ENCODE peak calls at places on chromosomes 5 and 9, in nine cellular contexts. O, F, C, T, G, J, B, R and L are unnamed samples.
A peak's percentile ranks its signal among the peaks of the same experiment; 100 is the strongest.

GRCh38 chr9:90942555-90942954 is 140.9 kb downstream of the SYK start:
- DNase-seq in O (no peak), F (no peak), C (no peak), T (no peak), G (peak; percentile 65), J (peak; percentile 23), B (peak; percentile 34), R (no peak), L (no peak)

GRCh38 chr5:173888473-173889135 is 455 bp downstream of the CPEB4 start:
- DNase-seq in O (no peak), F (peak; percentile 85), C (no peak), T (no peak), G (no peak), J (no peak), B (no peak), R (no peak), L (no peak)

GRCh38 chr9:84754896-84755295 is 85.4 kb downstream of the NTRK2 start:
- DNase-seq in O (no peak), F (no peak), C (peak; percentile 20), T (no peak), G (no peak), J (no peak), B (no peak), R (no peak), L (no peak)

GRCh38 chr9:94082956-94083355 is 1.3 kb upstream of the PTPDC1 start:
- DNase-seq in O (no peak), F (no peak), C (no peak), T (no peak), G (no peak), J (no peak), B (no peak), R (no peak), L (no peak)

GRCh38 chr9:91807640-91808246 is 142.3 kb downstream of the ROR2 start:
- DNase-seq in O (no peak), F (peak; percentile 26), C (no peak), T (no peak), G (no peak), J (no peak), B (no peak), R (no peak), L (no peak)

GRCh38 chr5:138824924-138825863 is 49.9 kb downstream of the LRRTM2 start:
- DNase-seq in O (peak; percentile 29), F (no peak), C (peak; percentile 28), T (no peak), G (no peak), J (no peak), B (peak; percentile 32), R (no peak), L (no peak)

GRCh38 chr5:73311291-73312110 is 137.1 kb downstream of the FOXD1 start:
- DNase-seq in O (peak; percentile 74), F (peak; percentile 91), C (peak; percentile 90), T (no peak), G (no peak), J (no peak), B (peak; percentile 78), R (peak; percentile 92), L (peak; percentile 68)

GRCh38 chr5:114055318-114055788 is 306.5 kb upstream of the KCNN2 start:
- DNase-seq in O (peak; percentile 92), F (no peak), C (peak; percentile 27), T (no peak), G (peak; percentile 66), J (no peak), B (peak; percentile 14), R (peak; percentile 11), L (peak; percentile 18)

GRCh38 chr5:10511741-10512640 is 51.9 kb upstream of the ANKRD33B start:
- DNase-seq in O (no peak), F (no peak), C (no peak), T (no peak), G (no peak), J (no peak), B (no peak), R (no peak), L (no peak)

GRCh38 chr5:1516615-1517601 is 6.9 kb downstream of the LPCAT1 start:
- DNase-seq in O (no peak), F (peak; percentile 81), C (peak; percentile 29), T (peak; percentile 1), G (no peak), J (no peak), B (no peak), R (peak; percentile 18), L (no peak)

GRCh38 chr5:143679777-143680176 is 132.2 kb upstream of the HMHB1 start:
- DNase-seq in O (no peak), F (no peak), C (peak; percentile 63), T (no peak), G (no peak), J (no peak), B (peak; percentile 19), R (peak; percentile 44), L (no peak)

GRCh38 chr5:91339053-91339710 is 43.9 kb downstream of the ARRDC3 start:
- DNase-seq in O (no peak), F (no peak), C (no peak), T (no peak), G (no peak), J (no peak), B (no peak), R (no peak), L (no peak)

GRCh38 chr5:154962494-154962893 is 21.6 kb downstream of the MRPL22 start:
- DNase-seq in O (no peak), F (no peak), C (no peak), T (no peak), G (no peak), J (no peak), B (peak; percentile 15), R (no peak), L (no peak)

GRCh38 chr5:92328584-92329259 is 945.6 kb upstream of the ARRDC3 start:
- DNase-seq in O (no peak), F (no peak), C (no peak), T (no peak), G (no peak), J (no peak), B (no peak), R (peak; percentile 10), L (no peak)

GRCh38 chr9:5500441-5501235 is 9.7 kb upstream of the PDCD1LG2 start:
- DNase-seq in O (no peak), F (no peak), C (peak; percentile 78), T (no peak), G (peak; percentile 46), J (no peak), B (no peak), R (peak; percentile 55), L (no peak)

GRCh38 chr9:128419061-128419925 is 1.4 kb upstream of the CERCAM start:
- DNase-seq in O (peak; percentile 41), F (no peak), C (no peak), T (no peak), G (peak; percentile 32), J (peak; percentile 27), B (no peak), R (no peak), L (no peak)

GRCh38 chr5:150363185-150363584 is 5.7 kb downstream of the TCOF1 start:
- DNase-seq in O (no peak), F (no peak), C (no peak), T (no peak), G (no peak), J (no peak), B (no peak), R (no peak), L (no peak)

GRCh38 chr9:132531187-132531586 is 51.2 kb upstream of the BARHL1 start:
- DNase-seq in O (no peak), F (no peak), C (no peak), T (no peak), G (no peak), J (no peak), B (no peak), R (no peak), L (no peak)

GRCh38 chr9:136550439-136551085 is 4.7 kb upstream of the NOTCH1 start:
- DNase-seq in O (no peak), F (no peak), C (no peak), T (no peak), G (no peak), J (no peak), B (no peak), R (no peak), L (no peak)

GRCh38 chr5:72487151-72487550 is 20.1 kb downstream of the ZNF366 start:
- DNase-seq in O (no peak), F (no peak), C (no peak), T (no peak), G (no peak), J (no peak), B (no peak), R (no peak), L (no peak)

GRCh38 chr9:108746864-108747263 is 108.9 kb downstream of the ACTL7B start:
- DNase-seq in O (no peak), F (no peak), C (peak; percentile 23), T (no peak), G (no peak), J (no peak), B (no peak), R (no peak), L (no peak)

GRCh38 chr9:95250462-95251058 is 66.9 kb downstream of the FANCC start:
- DNase-seq in O (peak; percentile 42), F (no peak), C (no peak), T (no peak), G (peak; percentile 22), J (no peak), B (no peak), R (no peak), L (no peak)

GRCh38 chr9:122377241-122378164 is 6.7 kb downstream of the PTGS1 start:
- DNase-seq in O (no peak), F (peak; percentile 73), C (no peak), T (no peak), G (no peak), J (no peak), B (no peak), R (no peak), L (no peak)

GRCh38 chr9:114382951-114383865 is 4.6 kb downstream of the AKNA start:
- DNase-seq in O (no peak), F (peak; percentile 76), C (peak; percentile 31), T (peak; percentile 72), G (no peak), J (no peak), B (no peak), R (peak; percentile 41), L (no peak)

GRCh38 chr5:168689278-168689677 is 110.1 kb upstream of the PANK3 start:
- DNase-seq in O (no peak), F (peak; percentile 12), C (no peak), T (no peak), G (no peak), J (no peak), B (no peak), R (no peak), L (no peak)